ENCODE peak calls at places on chromosomes 13 and 19, in four cellular contexts. N is SK-N-SH, W is HepG2, V is K562. Z is an unnamed sample.

GRCh38 chr19:20060282-20060681 is 17.5 kb upstream of the ZNF90 start:
- DNase-seq in N (no peak), W (no peak), V (no peak), Z (no peak)

GRCh38 chr13:46179576-46180368 is 2.2 kb downstream of the LCP1 start:
- DNase-seq in N (no peak), W (no peak), V (peak), Z (no peak)

GRCh38 chr13:101264931-101265330 is 151.4 kb downstream of the NALCN start:
- DNase-seq in N (no peak), W (no peak), V (no peak), Z (no peak)

GRCh38 chr19:53294786-53295441 is 27.4 kb upstream of the VN1R4 start:
- DNase-seq in N (no peak), W (no peak), V (no peak), Z (no peak)

GRCh38 chr19:1115646-1116420 is 12.0 kb downstream of the GPX4 start:
- DNase-seq in N (no peak), W (no peak), V (no peak), Z (no peak)

GRCh38 chr19:1167687-1168561 is 6.1 kb downstream of the SBNO2 start:
- DNase-seq in N (no peak), W (no peak), V (no peak), Z (no peak)

GRCh38 chr13:90121784-90122183 is 1225.7 kb upstream of the MIR17HG start:
- DNase-seq in N (no peak), W (no peak), V (no peak), Z (no peak)

GRCh38 chr19:34471906-34472305 is 9.7 kb upstream of the WTIP start:
- DNase-seq in N (no peak), W (no peak), V (no peak), Z (no peak)

GRCh38 chr13:99196466-99197256 is 4.0 kb upstream of the UBAC2 start:
- DNase-seq in N (no peak), W (no peak), V (no peak), Z (peak)

GRCh38 chr19:56272448-56272847 is at the start of gene EDDM13:
- DNase-seq in N (peak), W (no peak), V (no peak), Z (no peak)

GRCh38 chr13:104577029-104577820 is 1511.0 kb upstream of the SLC10A2 start:
- DNase-seq in N (no peak), W (no peak), V (no peak), Z (no peak)

GRCh38 chr13:35164324-35164932 is 222.4 kb downstream of the NBEA start:
- DNase-seq in N (peak), W (peak), V (peak), Z (peak)

DNA sequence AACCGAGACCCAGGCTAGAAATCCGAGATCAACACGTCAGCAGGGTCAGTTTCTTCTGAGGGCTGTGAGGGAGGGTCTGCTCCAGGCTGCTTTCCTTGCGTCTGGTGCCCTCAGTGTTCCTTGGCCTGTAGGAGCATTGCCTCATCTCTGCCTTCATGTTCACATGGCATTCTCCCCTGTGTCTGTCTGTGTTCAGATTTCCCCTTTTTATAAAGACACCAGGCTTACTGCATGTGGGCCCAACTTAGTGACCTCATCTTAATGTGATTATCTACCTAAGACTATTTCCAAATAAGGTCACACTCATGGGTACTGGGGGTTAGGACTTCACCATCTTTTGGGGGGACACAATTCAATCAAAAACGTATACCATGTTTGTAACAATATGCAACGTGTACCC is 57.2 kb upstream of the C1QTNF9 start:
- DNase-seq in N (no peak), W (no peak), V (no peak), Z (no peak)
- TF ChIP-seq ELF1 in N (no peak), W (no peak), V (no peak), Z (no peak)

DNA sequence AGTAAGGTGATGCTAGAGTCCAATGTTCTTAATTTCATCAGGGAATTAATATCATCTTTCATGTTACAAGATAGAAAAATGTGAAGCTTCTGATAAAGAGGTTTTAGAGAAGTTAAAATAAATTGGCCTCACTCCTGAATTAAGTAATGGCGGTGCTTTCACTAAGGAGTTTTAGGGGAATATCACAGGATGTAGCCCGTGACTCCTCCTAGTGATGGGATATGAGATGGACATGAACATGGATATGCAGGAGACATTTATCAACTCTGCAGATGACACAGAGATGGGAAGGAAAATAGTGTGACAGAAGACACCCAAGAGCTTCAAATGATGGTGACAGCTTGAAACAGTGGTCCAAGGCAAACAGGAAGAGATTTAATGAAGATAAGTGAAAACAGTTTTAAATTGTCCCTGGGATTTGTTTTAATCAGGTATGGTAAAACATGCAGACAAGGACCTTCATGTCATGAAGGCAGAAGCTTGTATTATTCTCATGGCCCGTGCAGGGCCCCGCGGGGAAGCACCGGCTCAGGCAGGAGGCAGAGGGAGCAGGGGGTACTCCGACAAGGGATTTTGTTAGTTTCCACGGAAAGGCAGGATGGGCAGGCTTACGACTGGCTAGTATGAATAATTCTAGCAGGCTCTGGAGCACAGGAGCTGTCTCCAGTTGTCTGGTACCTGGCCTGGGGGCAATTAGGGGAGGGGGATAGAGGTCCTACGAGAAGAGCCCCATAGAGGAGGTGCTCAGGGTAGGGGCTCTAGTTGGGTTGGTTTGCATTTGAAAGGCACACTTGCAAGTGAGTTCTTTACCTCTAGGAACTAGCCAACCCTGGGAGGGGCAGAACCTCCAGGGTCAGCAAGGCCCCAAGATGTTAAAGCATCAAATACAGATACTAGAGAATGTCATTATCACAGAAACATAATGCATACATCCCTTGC is 38.7 kb upstream of the FARP1 start:
- DNase-seq in N (peak), W (peak), V (peak), Z (no peak)
- TF ChIP-seq ELF1 in N (no peak), W (no peak), V (no peak), Z (no peak)

GRCh38 chr19:46659151-46660007 is 1.6 kb downstream of the DACT3 start:
- DNase-seq in N (peak), W (no peak), V (peak), Z (no peak)

GRCh38 chr19:46660008-46660517 is 919 bp downstream of the DACT3 start:
- DNase-seq in N (peak), W (no peak), V (peak), Z (no peak)

GRCh38 chr19:46656541-46656940 is 4.4 kb downstream of the DACT3 start:
- DNase-seq in N (no peak), W (no peak), V (no peak), Z (no peak)

GRCh38 chr19:46650445-46650844 is 10.5 kb downstream of the DACT3 start:
- DNase-seq in N (no peak), W (no peak), V (no peak), Z (no peak)

GRCh38 chr19:46654621-46655152 is 6.3 kb downstream of the DACT3 start:
- DNase-seq in N (no peak), W (peak), V (no peak), Z (no peak)
- TF ChIP-seq ELF1 in N (no peak), W (no peak), V (no peak), Z (no peak)

DNA sequence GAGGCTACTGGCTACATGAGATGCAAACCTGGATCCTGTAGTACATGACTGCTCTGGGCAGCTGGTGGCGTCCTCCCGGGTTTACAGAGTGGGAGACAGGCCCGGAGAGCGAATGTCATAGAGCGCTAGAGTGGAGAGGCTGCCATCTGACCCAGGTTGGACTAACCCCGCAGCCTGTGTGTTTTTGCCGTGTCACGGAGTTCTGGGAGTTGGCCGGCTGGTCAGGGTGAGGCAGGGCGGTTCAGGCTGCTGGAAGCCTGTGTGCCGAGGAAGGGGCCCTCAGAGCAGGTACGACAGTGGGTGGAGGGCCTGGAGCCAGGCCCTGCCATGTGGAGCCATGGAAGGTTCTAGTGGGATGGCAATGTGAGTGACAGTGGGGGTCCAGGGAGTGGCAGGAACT is 12.5 kb downstream of the CRTC1 start:
- DNase-seq in N (no peak), W (no peak), V (no peak), Z (no peak)
- TF ChIP-seq ELF1 in N (no peak), W (no peak), V (no peak), Z (no peak)